ENCODE peak calls at places on chromosome 7, in seven cellular contexts. One of them, this sample, is unnamed.

GRCh38 chr7:53500076-53500475 is 464.6 kb downstream of the POM121L12 start:
- DNase-seq in breast epithelium: no peak
- DNase-seq in AG04450: no peak
- DNase-seq in right lobe of liver: no peak
- DNase-seq in left ventricle myocardium inferior: no peak
- DNase-seq in cardiac fibroblast: no peak
- DNase-seq in thoracic aorta: no peak
- DNase-seq in this sample: no peak

GRCh38 chr7:133828906-133829305 is 298.2 kb upstream of the LRGUK start:
- DNase-seq in breast epithelium: no peak
- DNase-seq in AG04450: no peak
- DNase-seq in right lobe of liver: no peak
- DNase-seq in left ventricle myocardium inferior: no peak
- DNase-seq in cardiac fibroblast: no peak
- DNase-seq in thoracic aorta: no peak
- DNase-seq in this sample: no peak

GRCh38 chr7:42982604-42983115 is 50.5 kb downstream of the MRPL32 start:
- DNase-seq in breast epithelium: no peak
- DNase-seq in AG04450: no peak
- DNase-seq in right lobe of liver: no peak
- DNase-seq in left ventricle myocardium inferior: no peak
- DNase-seq in cardiac fibroblast: no peak
- DNase-seq in thoracic aorta: no peak
- DNase-seq in this sample: no peak

GRCh38 chr7:4607321-4607729 is 74.8 kb upstream of the FOXK1 start:
- DNase-seq in breast epithelium: no peak
- DNase-seq in AG04450: no peak
- DNase-seq in right lobe of liver: no peak
- DNase-seq in left ventricle myocardium inferior: no peak
- DNase-seq in cardiac fibroblast: no peak
- DNase-seq in thoracic aorta: no peak
- DNase-seq in this sample: no peak

GRCh38 chr7:77326131-77326530 is 90.0 kb downstream of the GSAP start:
- DNase-seq in breast epithelium: no peak
- DNase-seq in AG04450: no peak
- DNase-seq in right lobe of liver: no peak
- DNase-seq in left ventricle myocardium inferior: no peak
- DNase-seq in cardiac fibroblast: peak
- DNase-seq in thoracic aorta: no peak
- DNase-seq in this sample: peak

GRCh38 chr7:20784311-20785210 is 2.1 kb downstream of the SP8 start:
- DNase-seq in breast epithelium: no peak
- DNase-seq in AG04450: no peak
- DNase-seq in right lobe of liver: peak
- DNase-seq in left ventricle myocardium inferior: no peak
- DNase-seq in cardiac fibroblast: no peak
- DNase-seq in thoracic aorta: no peak
- DNase-seq in this sample: no peak

GRCh38 chr7:26553128-26553527 is 261.5 kb downstream of the SNX10 start:
- DNase-seq in breast epithelium: no peak
- DNase-seq in AG04450: no peak
- DNase-seq in right lobe of liver: no peak
- DNase-seq in left ventricle myocardium inferior: no peak
- DNase-seq in cardiac fibroblast: no peak
- DNase-seq in thoracic aorta: no peak
- DNase-seq in this sample: no peak

GRCh38 chr7:128867842-128868623 is 5.4 kb downstream of the ATP6V1F start:
- DNase-seq in breast epithelium: no peak
- DNase-seq in AG04450: no peak
- DNase-seq in right lobe of liver: no peak
- DNase-seq in left ventricle myocardium inferior: no peak
- DNase-seq in cardiac fibroblast: no peak
- DNase-seq in thoracic aorta: no peak
- DNase-seq in this sample: no peak

GRCh38 chr7:135716677-135717238 is 11.2 kb downstream of the SLC13A4 start:
- DNase-seq in breast epithelium: no peak
- DNase-seq in AG04450: peak
- DNase-seq in right lobe of liver: no peak
- DNase-seq in left ventricle myocardium inferior: no peak
- DNase-seq in cardiac fibroblast: peak
- DNase-seq in thoracic aorta: no peak
- DNase-seq in this sample: no peak

GRCh38 chr7:103989200-103989784 is at the start of gene RELN:
- DNase-seq in breast epithelium: no peak
- DNase-seq in AG04450: no peak
- DNase-seq in right lobe of liver: peak
- DNase-seq in left ventricle myocardium inferior: no peak
- DNase-seq in cardiac fibroblast: peak
- DNase-seq in thoracic aorta: no peak
- DNase-seq in this sample: no peak

GRCh38 chr7:119320316-119320715 is 952.7 kb upstream of the KCND2 start:
- DNase-seq in breast epithelium: no peak
- DNase-seq in AG04450: no peak
- DNase-seq in right lobe of liver: no peak
- DNase-seq in left ventricle myocardium inferior: no peak
- DNase-seq in cardiac fibroblast: no peak
- DNase-seq in thoracic aorta: no peak
- DNase-seq in this sample: no peak
- TF ChIP-seq CTCF in breast epithelium: no peak
- TF ChIP-seq CTCF in AG04450: no peak
- TF ChIP-seq CTCF in right lobe of liver: no peak
- TF ChIP-seq CTCF in left ventricle myocardium inferior: no peak
- TF ChIP-seq CTCF in cardiac fibroblast: no peak
- TF ChIP-seq CTCF in thoracic aorta: no peak
- TF ChIP-seq CTCF in this sample: no peak

GRCh38 chr7:151851782-151852181 is 25.1 kb downstream of the PRKAG2 start:
- DNase-seq in breast epithelium: no peak
- DNase-seq in AG04450: no peak
- DNase-seq in right lobe of liver: peak
- DNase-seq in left ventricle myocardium inferior: peak
- DNase-seq in cardiac fibroblast: no peak
- DNase-seq in thoracic aorta: no peak
- DNase-seq in this sample: no peak
- H3K4me3 ChIP-seq in breast epithelium: peak
- H3K4me3 ChIP-seq in AG04450: no peak
- H3K4me3 ChIP-seq in right lobe of liver: peak
- H3K4me3 ChIP-seq in left ventricle myocardium inferior: peak
- H3K4me3 ChIP-seq in cardiac fibroblast: no peak
- H3K4me3 ChIP-seq in thoracic aorta: peak
- H3K4me3 ChIP-seq in this sample: no peak

GRCh38 chr7:106155027-106155426 is 42.9 kb upstream of the SYPL1 start:
- DNase-seq in breast epithelium: no peak
- DNase-seq in AG04450: no peak
- DNase-seq in right lobe of liver: no peak
- DNase-seq in left ventricle myocardium inferior: no peak
- DNase-seq in cardiac fibroblast: no peak
- DNase-seq in thoracic aorta: no peak
- DNase-seq in this sample: no peak
- TF ChIP-seq CTCF in breast epithelium: no peak
- TF ChIP-seq CTCF in AG04450: no peak
- TF ChIP-seq CTCF in right lobe of liver: no peak
- TF ChIP-seq CTCF in left ventricle myocardium inferior: no peak
- TF ChIP-seq CTCF in cardiac fibroblast: no peak
- TF ChIP-seq CTCF in thoracic aorta: no peak
- TF ChIP-seq CTCF in this sample: no peak

GRCh38 chr7:19108985-19109946 is 8.2 kb downstream of the TWIST1 start:
- DNase-seq in breast epithelium: no peak
- DNase-seq in AG04450: no peak
- DNase-seq in right lobe of liver: no peak
- DNase-seq in left ventricle myocardium inferior: no peak
- DNase-seq in cardiac fibroblast: no peak
- DNase-seq in thoracic aorta: no peak
- DNase-seq in this sample: no peak

GRCh38 chr7:19107142-19107391 is 10.4 kb downstream of the TWIST1 start:
- DNase-seq in breast epithelium: no peak
- DNase-seq in AG04450: no peak
- DNase-seq in right lobe of liver: no peak
- DNase-seq in left ventricle myocardium inferior: no peak
- DNase-seq in cardiac fibroblast: no peak
- DNase-seq in thoracic aorta: no peak
- DNase-seq in this sample: no peak

GRCh38 chr7:19105546-19105945 is 11.9 kb downstream of the TWIST1 start:
- DNase-seq in breast epithelium: no peak
- DNase-seq in AG04450: no peak
- DNase-seq in right lobe of liver: no peak
- DNase-seq in left ventricle myocardium inferior: no peak
- DNase-seq in cardiac fibroblast: no peak
- DNase-seq in thoracic aorta: no peak
- DNase-seq in this sample: no peak

GRCh38 chr7:19107392-19108147 is 9.9 kb downstream of the TWIST1 start:
- DNase-seq in breast epithelium: no peak
- DNase-seq in AG04450: no peak
- DNase-seq in right lobe of liver: no peak
- DNase-seq in left ventricle myocardium inferior: no peak
- DNase-seq in cardiac fibroblast: peak
- DNase-seq in thoracic aorta: no peak
- DNase-seq in this sample: no peak

GRCh38 chr7:19106308-19107141 is 10.9 kb downstream of the TWIST1 start:
- DNase-seq in breast epithelium: no peak
- DNase-seq in AG04450: no peak
- DNase-seq in right lobe of liver: peak
- DNase-seq in left ventricle myocardium inferior: no peak
- DNase-seq in cardiac fibroblast: no peak
- DNase-seq in thoracic aorta: no peak
- DNase-seq in this sample: no peak
- H3K4me3 ChIP-seq in breast epithelium: peak
- H3K4me3 ChIP-seq in AG04450: peak
- H3K4me3 ChIP-seq in right lobe of liver: no peak
- H3K4me3 ChIP-seq in left ventricle myocardium inferior: peak
- H3K4me3 ChIP-seq in cardiac fibroblast: peak
- H3K4me3 ChIP-seq in thoracic aorta: peak
- H3K4me3 ChIP-seq in this sample: no peak

DNA sequence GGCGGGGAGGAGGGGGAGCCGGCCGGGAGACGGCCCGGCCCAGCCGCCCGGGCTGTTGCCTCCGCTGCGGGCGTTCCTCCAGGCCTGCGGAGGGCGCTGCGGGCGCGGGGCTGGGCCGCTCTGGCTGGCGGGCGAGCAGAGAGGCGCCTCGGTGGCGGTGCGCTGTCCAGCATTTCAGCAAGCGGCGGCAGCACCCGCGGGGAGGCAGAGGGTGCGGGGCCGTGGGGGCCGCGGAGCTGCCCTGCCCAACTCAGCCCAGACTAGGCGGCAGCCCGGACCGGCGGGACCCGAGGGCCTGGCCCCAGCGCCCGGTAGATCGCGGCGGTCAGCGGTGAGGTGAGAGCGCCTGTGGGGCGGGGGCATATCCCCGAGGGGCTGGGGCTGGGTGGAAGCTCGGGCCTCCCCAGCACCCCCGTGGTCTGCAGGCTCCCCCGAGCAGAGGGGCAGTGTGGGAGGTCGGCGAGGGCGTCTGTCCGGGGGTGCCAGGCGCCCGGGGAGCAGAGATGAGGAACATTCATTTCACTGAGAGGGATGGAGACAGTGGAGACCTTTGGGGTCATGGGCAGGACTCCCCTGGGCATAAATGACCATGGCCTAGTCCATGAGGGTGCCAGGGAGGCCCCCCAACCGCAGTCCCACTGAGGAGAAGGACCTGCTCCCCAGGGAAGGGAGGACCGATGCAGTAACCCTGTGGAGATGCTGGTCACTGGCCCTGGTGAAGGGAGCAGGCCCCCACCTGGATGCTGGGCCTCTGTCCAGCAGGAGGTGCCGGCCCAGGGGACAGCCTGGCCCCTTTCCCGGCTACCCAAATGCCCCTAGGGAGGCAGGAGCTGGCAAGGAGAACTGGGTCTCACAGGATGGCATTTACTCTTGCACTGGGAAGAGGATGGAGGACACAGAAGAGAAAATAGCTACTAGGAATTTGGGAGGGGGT is at the start of gene SRRM3:
- DNase-seq in breast epithelium: peak
- DNase-seq in AG04450: peak
- DNase-seq in right lobe of liver: peak
- DNase-seq in left ventricle myocardium inferior: peak
- DNase-seq in cardiac fibroblast: peak
- DNase-seq in thoracic aorta: no peak
- DNase-seq in this sample: peak
- TF ChIP-seq CTCF in breast epithelium: no peak
- TF ChIP-seq CTCF in AG04450: peak
- TF ChIP-seq CTCF in right lobe of liver: peak
- TF ChIP-seq CTCF in left ventricle myocardium inferior: peak
- TF ChIP-seq CTCF in cardiac fibroblast: peak
- TF ChIP-seq CTCF in thoracic aorta: peak
- TF ChIP-seq CTCF in this sample: peak

GRCh38 chr7:149459201-149459539 is 1.7 kb downstream of the ZNF777 start:
- DNase-seq in breast epithelium: no peak
- DNase-seq in AG04450: no peak
- DNase-seq in right lobe of liver: no peak
- DNase-seq in left ventricle myocardium inferior: no peak
- DNase-seq in cardiac fibroblast: no peak
- DNase-seq in thoracic aorta: no peak
- DNase-seq in this sample: no peak

GRCh38 chr7:149462101-149462520 is 1.2 kb upstream of the ZNF777 start:
- DNase-seq in breast epithelium: no peak
- DNase-seq in AG04450: no peak
- DNase-seq in right lobe of liver: no peak
- DNase-seq in left ventricle myocardium inferior: no peak
- DNase-seq in cardiac fibroblast: no peak
- DNase-seq in thoracic aorta: no peak
- DNase-seq in this sample: no peak

GRCh38 chr7:149458235-149458634 is 2.6 kb downstream of the ZNF777 start:
- DNase-seq in breast epithelium: no peak
- DNase-seq in AG04450: no peak
- DNase-seq in right lobe of liver: no peak
- DNase-seq in left ventricle myocardium inferior: no peak
- DNase-seq in cardiac fibroblast: no peak
- DNase-seq in thoracic aorta: no peak
- DNase-seq in this sample: no peak

GRCh38 chr7:149459540-149460433 is 1.1 kb downstream of the ZNF777 start:
- DNase-seq in breast epithelium: no peak
- DNase-seq in AG04450: no peak
- DNase-seq in right lobe of liver: no peak
- DNase-seq in left ventricle myocardium inferior: no peak
- DNase-seq in cardiac fibroblast: peak
- DNase-seq in thoracic aorta: no peak
- DNase-seq in this sample: peak

GRCh38 chr7:149460493-149461330 is at the start of gene ZNF777:
- DNase-seq in breast epithelium: peak
- DNase-seq in AG04450: peak
- DNase-seq in right lobe of liver: peak
- DNase-seq in left ventricle myocardium inferior: peak
- DNase-seq in cardiac fibroblast: peak
- DNase-seq in thoracic aorta: peak
- DNase-seq in this sample: peak
- H3K4me3 ChIP-seq in breast epithelium: peak
- H3K4me3 ChIP-seq in AG04450: peak
- H3K4me3 ChIP-seq in right lobe of liver: peak
- H3K4me3 ChIP-seq in left ventricle myocardium inferior: peak
- H3K4me3 ChIP-seq in cardiac fibroblast: peak
- H3K4me3 ChIP-seq in thoracic aorta: peak
- H3K4me3 ChIP-seq in this sample: peak

DNA sequence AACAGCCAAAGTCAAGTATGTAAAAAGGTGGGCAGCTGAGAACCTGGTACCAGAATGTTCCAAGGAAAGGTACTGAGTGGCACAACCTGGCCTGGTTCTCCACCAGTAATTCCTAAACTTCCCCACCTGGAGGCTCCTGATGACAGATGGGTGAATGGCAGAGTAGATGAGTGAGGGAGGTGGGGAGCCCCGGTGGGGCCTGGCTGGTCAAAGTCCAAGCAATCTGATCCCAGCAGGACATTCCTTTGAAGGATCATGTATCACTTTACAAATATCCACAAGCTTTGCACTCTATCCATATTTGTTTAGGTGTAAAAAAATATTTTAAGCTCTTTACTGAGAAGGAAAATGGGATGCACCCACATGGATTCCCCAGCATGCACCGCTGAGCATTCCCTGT is 250.2 kb downstream of the DPP6 start:
- DNase-seq in breast epithelium: no peak
- DNase-seq in AG04450: no peak
- DNase-seq in right lobe of liver: no peak
- DNase-seq in left ventricle myocardium inferior: no peak
- DNase-seq in cardiac fibroblast: no peak
- DNase-seq in thoracic aorta: no peak
- DNase-seq in this sample: no peak
- TF ChIP-seq CTCF in breast epithelium: no peak
- TF ChIP-seq CTCF in AG04450: no peak
- TF ChIP-seq CTCF in right lobe of liver: no peak
- TF ChIP-seq CTCF in left ventricle myocardium inferior: no peak
- TF ChIP-seq CTCF in cardiac fibroblast: no peak
- TF ChIP-seq CTCF in thoracic aorta: no peak
- TF ChIP-seq CTCF in this sample: no peak